ENCODE peak calls at places on chromosomes 12 and 14, in ten cellular contexts. One of them, this sample, is unnamed.

GRCh38 chr12:111806304-111806703 is 35.7 kb upstream of the MAPKAPK5 start:
- DNase-seq in CD4-positive, CD25-positive, alpha-beta regulatory T cell: no peak
- DNase-seq in EH: no peak
- DNase-seq in HepG2: no peak
- DNase-seq in hippocampal formation: no peak
- DNase-seq in NCI-H524: no peak
- DNase-seq in NCI-H2081: no peak
- DNase-seq in NCI-H226: no peak
- DNase-seq in iris pigment epithelial cell: no peak
- DNase-seq in left colon: no peak
- DNase-seq in this sample: no peak

GRCh38 chr14:42224053-42224888 is 617.6 kb downstream of the LRFN5 start:
- DNase-seq in CD4-positive, CD25-positive, alpha-beta regulatory T cell: no peak
- DNase-seq in EH: peak; percentile 44
- DNase-seq in HepG2: peak; percentile 60
- DNase-seq in hippocampal formation: peak; percentile 60
- DNase-seq in NCI-H524: peak; percentile 82
- DNase-seq in NCI-H2081: peak; percentile 65
- DNase-seq in NCI-H226: peak; percentile 55
- DNase-seq in iris pigment epithelial cell: peak; percentile 54
- DNase-seq in left colon: peak; percentile 29
- DNase-seq in this sample: peak; percentile 43

GRCh38 chr12:64323476-64324225 is 66.9 kb downstream of the C12orf56 start:
- DNase-seq in CD4-positive, CD25-positive, alpha-beta regulatory T cell: no peak
- DNase-seq in EH: peak; percentile 21
- DNase-seq in HepG2: no peak
- DNase-seq in hippocampal formation: no peak
- DNase-seq in NCI-H524: no peak
- DNase-seq in NCI-H2081: no peak
- DNase-seq in NCI-H226: no peak
- DNase-seq in iris pigment epithelial cell: peak; percentile 57
- DNase-seq in left colon: no peak
- DNase-seq in this sample: no peak

GRCh38 chr14:99938376-99938775 is 126.8 kb upstream of the EVL start:
- DNase-seq in CD4-positive, CD25-positive, alpha-beta regulatory T cell: no peak
- DNase-seq in EH: no peak
- DNase-seq in HepG2: no peak
- DNase-seq in hippocampal formation: no peak
- DNase-seq in NCI-H524: no peak
- DNase-seq in NCI-H2081: no peak
- DNase-seq in NCI-H226: no peak
- DNase-seq in iris pigment epithelial cell: no peak
- DNase-seq in left colon: no peak
- DNase-seq in this sample: no peak

GRCh38 chr12:87323369-87323768 is 705.8 kb downstream of the C12orf50 start:
- DNase-seq in CD4-positive, CD25-positive, alpha-beta regulatory T cell: no peak
- DNase-seq in EH: no peak
- DNase-seq in HepG2: no peak
- DNase-seq in hippocampal formation: no peak
- DNase-seq in NCI-H524: no peak
- DNase-seq in NCI-H2081: no peak
- DNase-seq in NCI-H226: peak; percentile 77
- DNase-seq in iris pigment epithelial cell: peak; percentile 93
- DNase-seq in left colon: no peak
- DNase-seq in this sample: no peak

GRCh38 chr14:36256131-36256801 is 64.2 kb downstream of the MBIP start:
- DNase-seq in CD4-positive, CD25-positive, alpha-beta regulatory T cell: no peak
- DNase-seq in EH: no peak
- DNase-seq in HepG2: no peak
- DNase-seq in hippocampal formation: no peak
- DNase-seq in NCI-H524: no peak
- DNase-seq in NCI-H2081: no peak
- DNase-seq in NCI-H226: no peak
- DNase-seq in iris pigment epithelial cell: peak; percentile 55
- DNase-seq in left colon: no peak
- DNase-seq in this sample: no peak

GRCh38 chr12:130101370-130101769 is 60.9 kb upstream of the FZD10 start:
- DNase-seq in CD4-positive, CD25-positive, alpha-beta regulatory T cell: no peak
- DNase-seq in EH: no peak
- DNase-seq in HepG2: no peak
- DNase-seq in hippocampal formation: no peak
- DNase-seq in NCI-H524: no peak
- DNase-seq in NCI-H2081: no peak
- DNase-seq in NCI-H226: no peak
- DNase-seq in iris pigment epithelial cell: no peak
- DNase-seq in left colon: no peak
- DNase-seq in this sample: no peak

GRCh38 chr12:30990316-30990715 is 63.8 kb downstream of the TSPAN11 start:
- DNase-seq in CD4-positive, CD25-positive, alpha-beta regulatory T cell: no peak
- DNase-seq in EH: no peak
- DNase-seq in HepG2: no peak
- DNase-seq in hippocampal formation: no peak
- DNase-seq in NCI-H524: no peak
- DNase-seq in NCI-H2081: peak; percentile 13
- DNase-seq in NCI-H226: no peak
- DNase-seq in iris pigment epithelial cell: no peak
- DNase-seq in left colon: no peak
- DNase-seq in this sample: no peak

GRCh38 chr12:99128246-99128645 is 483.2 kb downstream of the APAF1 start:
- DNase-seq in CD4-positive, CD25-positive, alpha-beta regulatory T cell: no peak
- DNase-seq in EH: no peak
- DNase-seq in HepG2: no peak
- DNase-seq in hippocampal formation: no peak
- DNase-seq in NCI-H524: no peak
- DNase-seq in NCI-H2081: no peak
- DNase-seq in NCI-H226: no peak
- DNase-seq in iris pigment epithelial cell: no peak
- DNase-seq in left colon: no peak
- DNase-seq in this sample: no peak

GRCh38 chr14:100472094-100472455 is 115.1 kb downstream of the BEGAIN start:
- DNase-seq in CD4-positive, CD25-positive, alpha-beta regulatory T cell: no peak
- DNase-seq in EH: no peak
- DNase-seq in HepG2: no peak
- DNase-seq in hippocampal formation: no peak
- DNase-seq in NCI-H524: peak; percentile 75
- DNase-seq in NCI-H2081: peak; percentile 95
- DNase-seq in NCI-H226: no peak
- DNase-seq in iris pigment epithelial cell: no peak
- DNase-seq in left colon: no peak
- DNase-seq in this sample: no peak

GRCh38 chr14:79809849-79810612 is 401.3 kb downstream of the DIO2 start:
- DNase-seq in CD4-positive, CD25-positive, alpha-beta regulatory T cell: no peak
- DNase-seq in EH: peak; percentile 57
- DNase-seq in HepG2: no peak
- DNase-seq in hippocampal formation: peak; percentile 72
- DNase-seq in NCI-H524: peak; percentile 82
- DNase-seq in NCI-H2081: peak; percentile 11
- DNase-seq in NCI-H226: no peak
- DNase-seq in iris pigment epithelial cell: peak; percentile 31
- DNase-seq in left colon: no peak
- DNase-seq in this sample: no peak

GRCh38 chr14:101721951-101722661 is 39.4 kb upstream of the PPP2R5C start:
- DNase-seq in CD4-positive, CD25-positive, alpha-beta regulatory T cell: peak; percentile 73
- DNase-seq in EH: peak; percentile 96
- DNase-seq in HepG2: peak; percentile 47
- DNase-seq in hippocampal formation: no peak
- DNase-seq in NCI-H524: no peak
- DNase-seq in NCI-H2081: no peak
- DNase-seq in NCI-H226: no peak
- DNase-seq in iris pigment epithelial cell: peak; percentile 69
- DNase-seq in left colon: peak; percentile 83
- DNase-seq in this sample: no peak

GRCh38 chr12:46373303-46374182 is 970 bp upstream of the SLC38A2 start:
- DNase-seq in CD4-positive, CD25-positive, alpha-beta regulatory T cell: peak; percentile 29
- DNase-seq in EH: peak; percentile 69
- DNase-seq in HepG2: peak; percentile 72
- DNase-seq in hippocampal formation: no peak
- DNase-seq in NCI-H524: peak; percentile 11
- DNase-seq in NCI-H2081: peak; percentile 19
- DNase-seq in NCI-H226: no peak
- DNase-seq in iris pigment epithelial cell: peak; percentile 64
- DNase-seq in left colon: peak; percentile 55
- DNase-seq in this sample: peak; percentile 29

GRCh38 chr12:131375972-131376345 is 334.9 kb upstream of the SFSWAP start:
- DNase-seq in CD4-positive, CD25-positive, alpha-beta regulatory T cell: no peak
- DNase-seq in EH: no peak
- DNase-seq in HepG2: no peak
- DNase-seq in hippocampal formation: no peak
- DNase-seq in NCI-H524: no peak
- DNase-seq in NCI-H2081: no peak
- DNase-seq in NCI-H226: no peak
- DNase-seq in iris pigment epithelial cell: no peak
- DNase-seq in left colon: no peak
- DNase-seq in this sample: no peak

GRCh38 chr12:54683388-54683787 is 35.2 kb upstream of the DCD start:
- DNase-seq in CD4-positive, CD25-positive, alpha-beta regulatory T cell: no peak
- DNase-seq in EH: no peak
- DNase-seq in HepG2: no peak
- DNase-seq in hippocampal formation: no peak
- DNase-seq in NCI-H524: no peak
- DNase-seq in NCI-H2081: no peak
- DNase-seq in NCI-H226: no peak
- DNase-seq in iris pigment epithelial cell: no peak
- DNase-seq in left colon: no peak
- DNase-seq in this sample: no peak

GRCh38 chr12:49342066-49342913 is 4.4 kb upstream of the DNAJC22 start:
- DNase-seq in CD4-positive, CD25-positive, alpha-beta regulatory T cell: peak; percentile 52
- DNase-seq in EH: peak; percentile 74
- DNase-seq in HepG2: peak; percentile 86
- DNase-seq in hippocampal formation: peak; percentile 50
- DNase-seq in NCI-H524: peak; percentile 91
- DNase-seq in NCI-H2081: peak; percentile 75
- DNase-seq in NCI-H226: peak; percentile 75
- DNase-seq in iris pigment epithelial cell: peak; percentile 55
- DNase-seq in left colon: peak; percentile 80
- DNase-seq in this sample: peak; percentile 39

GRCh38 chr12:8840938-8841633 is 18.7 kb downstream of the A2ML1 start:
- DNase-seq in CD4-positive, CD25-positive, alpha-beta regulatory T cell: no peak
- DNase-seq in EH: no peak
- DNase-seq in HepG2: no peak
- DNase-seq in hippocampal formation: no peak
- DNase-seq in NCI-H524: no peak
- DNase-seq in NCI-H2081: no peak
- DNase-seq in NCI-H226: no peak
- DNase-seq in iris pigment epithelial cell: no peak
- DNase-seq in left colon: no peak
- DNase-seq in this sample: no peak

GRCh38 chr12:51814311-51815088 is 34.0 kb downstream of the FIGNL2 start:
- DNase-seq in CD4-positive, CD25-positive, alpha-beta regulatory T cell: peak; percentile 35
- DNase-seq in EH: peak; percentile 81
- DNase-seq in HepG2: peak; percentile 62
- DNase-seq in hippocampal formation: peak; percentile 65
- DNase-seq in NCI-H524: no peak
- DNase-seq in NCI-H2081: peak; percentile 67
- DNase-seq in NCI-H226: no peak
- DNase-seq in iris pigment epithelial cell: peak; percentile 76
- DNase-seq in left colon: peak; percentile 72
- DNase-seq in this sample: no peak

GRCh38 chr14:66998013-66998412 is 191.2 kb upstream of the GARIN2 start:
- DNase-seq in CD4-positive, CD25-positive, alpha-beta regulatory T cell: no peak
- DNase-seq in EH: no peak
- DNase-seq in HepG2: no peak
- DNase-seq in hippocampal formation: no peak
- DNase-seq in NCI-H524: no peak
- DNase-seq in NCI-H2081: no peak
- DNase-seq in NCI-H226: no peak
- DNase-seq in iris pigment epithelial cell: no peak
- DNase-seq in left colon: no peak
- DNase-seq in this sample: no peak

GRCh38 chr14:38723277-38723676 is 379.8 kb downstream of the SEC23A start:
- DNase-seq in CD4-positive, CD25-positive, alpha-beta regulatory T cell: no peak
- DNase-seq in EH: no peak
- DNase-seq in HepG2: no peak
- DNase-seq in hippocampal formation: no peak
- DNase-seq in NCI-H524: no peak
- DNase-seq in NCI-H2081: no peak
- DNase-seq in NCI-H226: no peak
- DNase-seq in iris pigment epithelial cell: no peak
- DNase-seq in left colon: no peak
- DNase-seq in this sample: no peak

GRCh38 chr12:104057771-104058197 is 6.5 kb upstream of the HCFC2 start:
- DNase-seq in CD4-positive, CD25-positive, alpha-beta regulatory T cell: no peak
- DNase-seq in EH: peak; percentile 47
- DNase-seq in HepG2: no peak
- DNase-seq in hippocampal formation: no peak
- DNase-seq in NCI-H524: peak; percentile 18
- DNase-seq in NCI-H2081: no peak
- DNase-seq in NCI-H226: no peak
- DNase-seq in iris pigment epithelial cell: no peak
- DNase-seq in left colon: no peak
- DNase-seq in this sample: no peak

GRCh38 chr12:26374934-26375333 is 179.6 kb downstream of the SSPN start:
- DNase-seq in CD4-positive, CD25-positive, alpha-beta regulatory T cell: no peak
- DNase-seq in EH: no peak
- DNase-seq in HepG2: no peak
- DNase-seq in hippocampal formation: no peak
- DNase-seq in NCI-H524: peak; percentile 88
- DNase-seq in NCI-H2081: no peak
- DNase-seq in NCI-H226: no peak
- DNase-seq in iris pigment epithelial cell: peak; percentile 28
- DNase-seq in left colon: no peak
- DNase-seq in this sample: no peak

GRCh38 chr12:810635-811415 is 58.4 kb downstream of the WNK1 start:
- DNase-seq in CD4-positive, CD25-positive, alpha-beta regulatory T cell: peak; percentile 29
- DNase-seq in EH: no peak
- DNase-seq in HepG2: no peak
- DNase-seq in hippocampal formation: no peak
- DNase-seq in NCI-H524: no peak
- DNase-seq in NCI-H2081: no peak
- DNase-seq in NCI-H226: no peak
- DNase-seq in iris pigment epithelial cell: no peak
- DNase-seq in left colon: no peak
- DNase-seq in this sample: no peak

GRCh38 chr14:73645248-73645610 is 443 bp downstream of the DNAL1 start:
- DNase-seq in CD4-positive, CD25-positive, alpha-beta regulatory T cell: no peak
- DNase-seq in EH: no peak
- DNase-seq in HepG2: no peak
- DNase-seq in hippocampal formation: no peak
- DNase-seq in NCI-H524: no peak
- DNase-seq in NCI-H2081: no peak
- DNase-seq in NCI-H226: no peak
- DNase-seq in iris pigment epithelial cell: no peak
- DNase-seq in left colon: no peak
- DNase-seq in this sample: no peak

This sample was measured in occipital lobe.